ENCODE peak calls at places on chromosome 14, in six cellular contexts. One of them, this sample, is unnamed.

GRCh38 chr14:32940711-32941667 is 2.3 kb downstream of the NPAS3 start:
- DNase-seq in left cardiac atrium: no peak
- DNase-seq in NCI-H1930: no peak
- DNase-seq in putamen: no peak
- DNase-seq in retina: no peak
- DNase-seq in fibroblast of pulmonary artery: no peak
- DNase-seq in this sample: no peak

GRCh38 chr14:100132903-100133510 is 26.4 kb downstream of the DEGS2 start:
- DNase-seq in left cardiac atrium: no peak
- DNase-seq in NCI-H1930: no peak
- DNase-seq in putamen: no peak
- DNase-seq in retina: no peak
- DNase-seq in fibroblast of pulmonary artery: no peak
- DNase-seq in this sample: no peak

GRCh38 chr14:77158175-77158908 is 16.8 kb upstream of the ZDHHC22 start:
- DNase-seq in left cardiac atrium: peak; percentile 56
- DNase-seq in NCI-H1930: no peak
- DNase-seq in putamen: peak; percentile 87
- DNase-seq in retina: peak; percentile 85
- DNase-seq in fibroblast of pulmonary artery: peak; percentile 70
- DNase-seq in this sample: peak; percentile 61

GRCh38 chr14:103073367-103073875 is 10.6 kb upstream of the LBHD2 start:
- DNase-seq in left cardiac atrium: no peak
- DNase-seq in NCI-H1930: no peak
- DNase-seq in putamen: no peak
- DNase-seq in retina: no peak
- DNase-seq in fibroblast of pulmonary artery: no peak
- DNase-seq in this sample: no peak

GRCh38 chr14:89489796-89490506 is 72.9 kb upstream of the FOXN3 start:
- DNase-seq in left cardiac atrium: no peak
- DNase-seq in NCI-H1930: no peak
- DNase-seq in putamen: no peak
- DNase-seq in retina: peak; percentile 39
- DNase-seq in fibroblast of pulmonary artery: no peak
- DNase-seq in this sample: no peak

GRCh38 chr14:24095196-24096068 is 1.3 kb downstream of the PCK2 start:
- DNase-seq in left cardiac atrium: peak; percentile 69
- DNase-seq in NCI-H1930: no peak
- DNase-seq in putamen: no peak
- DNase-seq in retina: peak; percentile 82
- DNase-seq in fibroblast of pulmonary artery: peak; percentile 33
- DNase-seq in this sample: peak; percentile 12

GRCh38 chr14:73238941-73239340 is 1.6 kb downstream of the PAPLN start:
- DNase-seq in left cardiac atrium: no peak
- DNase-seq in NCI-H1930: no peak
- DNase-seq in putamen: no peak
- DNase-seq in retina: no peak
- DNase-seq in fibroblast of pulmonary artery: no peak
- DNase-seq in this sample: no peak

GRCh38 chr14:92734618-92735017 is 13.8 kb downstream of the LGMN start:
- DNase-seq in left cardiac atrium: no peak
- DNase-seq in NCI-H1930: no peak
- DNase-seq in putamen: no peak
- DNase-seq in retina: no peak
- DNase-seq in fibroblast of pulmonary artery: no peak
- DNase-seq in this sample: no peak

GRCh38 chr14:76653875-76654572 is 107.2 kb upstream of the VASH1 start:
- DNase-seq in left cardiac atrium: no peak
- DNase-seq in NCI-H1930: no peak
- DNase-seq in putamen: no peak
- DNase-seq in retina: no peak
- DNase-seq in fibroblast of pulmonary artery: no peak
- DNase-seq in this sample: no peak

GRCh38 chr14:63717704-63718103 is 10.2 kb downstream of the SGPP1 start:
- DNase-seq in left cardiac atrium: no peak
- DNase-seq in NCI-H1930: no peak
- DNase-seq in putamen: no peak
- DNase-seq in retina: no peak
- DNase-seq in fibroblast of pulmonary artery: peak; percentile 42
- DNase-seq in this sample: no peak

GRCh38 chr14:68792830-68793733 is at the start of gene ZFP36L1:
- DNase-seq in left cardiac atrium: peak; percentile 96
- DNase-seq in NCI-H1930: peak; percentile 17
- DNase-seq in putamen: peak; percentile 84
- DNase-seq in retina: peak; percentile 95
- DNase-seq in fibroblast of pulmonary artery: peak; percentile 99
- DNase-seq in this sample: peak; percentile 95